ENCODE peak calls at places on chromosomes 7 and 10, in four cellular contexts. N is K562, P is GM12878, Q is H1. Y is an unnamed sample.

GRCh38 chr10:112951349-112952281 is 1.6 kb downstream of the TCF7L2 start:
- DNase-seq in P (no peak), N (peak; percentile 30), Q (peak; percentile 76), Y (peak; percentile 75)

GRCh38 chr10:53786236-53786635 is 1013.7 kb upstream of the MBL2 start:
- DNase-seq in N (no peak), P (no peak), Q (peak; percentile 73), Y (no peak)

GRCh38 chr10:58919927-58920654 is 256.4 kb upstream of the PHYHIPL start:
- DNase-seq in P (no peak), N (no peak), Q (no peak), Y (no peak)

GRCh38 chr7:37942934-37943610 is 22.6 kb downstream of the EPDR1 start:
- DNase-seq in Q (peak; percentile 53), P (peak; percentile 33), N (no peak), Y (peak; percentile 12)

GRCh38 chr10:27534341-27534740 is 30.2 kb downstream of the RAB18 start:
- DNase-seq in P (no peak), N (no peak), Q (no peak), Y (no peak)

GRCh38 chr7:93719546-93719945 is 145.0 kb upstream of the CALCR start:
- DNase-seq in Q (no peak), N (peak; percentile 8), P (no peak), Y (no peak)

GRCh38 chr7:70580161-70580560 is 551.8 kb upstream of the GALNT17 start:
- DNase-seq in P (no peak), N (no peak), Q (no peak), Y (no peak)

GRCh38 chr10:97765201-97765600 is 6.6 kb downstream of the SFRP5 start:
- DNase-seq in Q (no peak), P (no peak), N (no peak), Y (no peak)

GRCh38 chr7:121525155-121525819 is 129.2 kb upstream of the FAM3C start:
- DNase-seq in N (no peak), P (no peak), Q (no peak), Y (no peak)

GRCh38 chr7:7889791-7890568 is 78.6 kb upstream of the GLCCI1 start:
- DNase-seq in N (peak; percentile 17), Q (no peak), P (no peak), Y (no peak)

GRCh38 chr10:18308600-18308999 is 168.4 kb downstream of the CACNB2 start:
- DNase-seq in N (no peak), Q (no peak), P (no peak), Y (no peak)
- TF ChIP-seq EP300 in N (no peak), Q (no peak), P (no peak), Y (no peak)

GRCh38 chr7:18941197-18941596 is 176.2 kb downstream of the TWIST1 start:
- DNase-seq in Q (no peak), P (no peak), N (no peak), Y (no peak)
- TF ChIP-seq USF2 in Q (no peak), P (no peak), N (no peak), Y (no peak)

GRCh38 chr10:99711129-99711719 is 20.7 kb downstream of the COX15 start:
- DNase-seq in N (peak; percentile 29), P (peak; percentile 15), Q (no peak), Y (peak; percentile 39)
- TF ChIP-seq NRF1 in N (no peak), P (no peak), Q (no peak), Y (no peak)

GRCh38 chr7:13990984-13991790 is 1.7 kb upstream of the ETV1 start:
- DNase-seq in P (peak; percentile 13), N (peak; percentile 94), Q (peak; percentile 96), Y (peak; percentile 92)
- TF ChIP-seq EP300 in P (no peak), N (peak; percentile 39), Q (no peak), Y (peak; percentile 36)

GRCh38 chr10:103679096-103679790 is 176.1 kb downstream of the SH3PXD2A start:
- DNase-seq in N (no peak), P (no peak), Q (no peak), Y (no peak)
- TF ChIP-seq USF2 in N (no peak), P (no peak), Q (no peak), Y (no peak)

GRCh38 chr10:130353928-130354327 is 217.7 kb downstream of the GLRX3 start:
- DNase-seq in P (no peak), N (no peak), Q (no peak), Y (no peak)

GRCh38 chr10:130354555-130354954 is 218.4 kb downstream of the GLRX3 start:
- DNase-seq in Q (no peak), P (no peak), N (no peak), Y (no peak)

GRCh38 chr10:130351466-130352290 is 215.5 kb downstream of the GLRX3 start:
- DNase-seq in Q (no peak), N (no peak), P (no peak), Y (no peak)

GRCh38 chr10:130350996-130351395 is 214.8 kb downstream of the GLRX3 start:
- DNase-seq in N (no peak), Q (no peak), P (no peak), Y (no peak)

GRCh38 chr10:130352291-130352645 is 216.1 kb downstream of the GLRX3 start:
- DNase-seq in N (no peak), P (no peak), Q (no peak), Y (no peak)
- TF ChIP-seq NRF1 in N (no peak), P (no peak), Q (no peak), Y (no peak)